ENCODE peak calls at places on chromosomes 13 and 19, in six cellular contexts. One of them, this sample, is unnamed.

GRCh38 chr19:58361900-58362271 is 665 bp downstream of the ZNF497 start:
- DNase-seq in fibroblast of lung: no peak
- DNase-seq in NT2/D1: peak
- DNase-seq in mucosa of descending colon: no peak
- DNase-seq in cardiac fibroblast: no peak
- DNase-seq in heart right ventricle: peak
- DNase-seq in this sample: no peak

GRCh38 chr13:97491452-97491851 is 57.5 kb downstream of the RAP2A start:
- DNase-seq in mucosa of descending colon: no peak
- DNase-seq in heart right ventricle: no peak
- DNase-seq in cardiac fibroblast: no peak
- DNase-seq in fibroblast of lung: no peak
- DNase-seq in NT2/D1: no peak
- DNase-seq in this sample: no peak

GRCh38 chr19:2723747-2724146 is 2.6 kb upstream of the DIRAS1 start:
- DNase-seq in mucosa of descending colon: no peak
- DNase-seq in fibroblast of lung: no peak
- DNase-seq in cardiac fibroblast: no peak
- DNase-seq in heart right ventricle: no peak
- DNase-seq in NT2/D1: no peak
- DNase-seq in this sample: no peak

GRCh38 chr19:2841858-2842574 is 741 bp downstream of the ZNF555 start:
- DNase-seq in mucosa of descending colon: peak
- DNase-seq in heart right ventricle: no peak
- DNase-seq in cardiac fibroblast: no peak
- DNase-seq in fibroblast of lung: no peak
- DNase-seq in NT2/D1: no peak
- DNase-seq in this sample: no peak

GRCh38 chr13:76992548-76993001 is 694 bp downstream of the CLN5 start:
- DNase-seq in fibroblast of lung: peak
- DNase-seq in NT2/D1: no peak
- DNase-seq in cardiac fibroblast: peak
- DNase-seq in mucosa of descending colon: peak
- DNase-seq in heart right ventricle: peak
- DNase-seq in this sample: no peak

GRCh38 chr19:3655402-3656072 is 28.9 kb upstream of the CACTIN start:
- DNase-seq in NT2/D1: no peak
- DNase-seq in heart right ventricle: no peak
- DNase-seq in cardiac fibroblast: peak
- DNase-seq in mucosa of descending colon: no peak
- DNase-seq in fibroblast of lung: peak
- DNase-seq in this sample: peak

GRCh38 chr13:104796581-104796980 is 1730.4 kb upstream of the SLC10A2 start:
- DNase-seq in mucosa of descending colon: no peak
- DNase-seq in heart right ventricle: no peak
- DNase-seq in fibroblast of lung: peak
- DNase-seq in NT2/D1: no peak
- DNase-seq in cardiac fibroblast: peak
- DNase-seq in this sample: no peak

GRCh38 chr13:112587359-112587766 is 590 bp downstream of the TUBGCP3 start:
- DNase-seq in mucosa of descending colon: peak
- DNase-seq in fibroblast of lung: peak
- DNase-seq in NT2/D1: peak
- DNase-seq in heart right ventricle: peak
- DNase-seq in cardiac fibroblast: peak
- DNase-seq in this sample: peak

GRCh38 chr13:106804996-106805395 is 237.1 kb upstream of the ARGLU1 start:
- DNase-seq in heart right ventricle: no peak
- DNase-seq in NT2/D1: no peak
- DNase-seq in cardiac fibroblast: no peak
- DNase-seq in fibroblast of lung: no peak
- DNase-seq in mucosa of descending colon: no peak
- DNase-seq in this sample: no peak

GRCh38 chr13:37109080-37109678 is 3.7 kb upstream of the CSNK1A1L start:
- DNase-seq in fibroblast of lung: peak
- DNase-seq in mucosa of descending colon: peak
- DNase-seq in heart right ventricle: peak
- DNase-seq in cardiac fibroblast: peak
- DNase-seq in NT2/D1: no peak
- DNase-seq in this sample: no peak

GRCh38 chr13:47457631-47458030 is 543.4 kb downstream of the SUCLA2 start:
- DNase-seq in fibroblast of lung: peak
- DNase-seq in heart right ventricle: no peak
- DNase-seq in NT2/D1: no peak
- DNase-seq in cardiac fibroblast: peak
- DNase-seq in mucosa of descending colon: no peak
- DNase-seq in this sample: peak

GRCh38 chr19:9586764-9587163 is 2.5 kb upstream of the ZNF121 start:
- DNase-seq in cardiac fibroblast: peak
- DNase-seq in NT2/D1: peak
- DNase-seq in mucosa of descending colon: peak
- DNase-seq in fibroblast of lung: peak
- DNase-seq in heart right ventricle: peak
- DNase-seq in this sample: no peak

GRCh38 chr13:76886005-76886291 is 257 bp downstream of the KCTD12 start:
- DNase-seq in heart right ventricle: no peak
- DNase-seq in mucosa of descending colon: no peak
- DNase-seq in NT2/D1: no peak
- DNase-seq in fibroblast of lung: no peak
- DNase-seq in cardiac fibroblast: no peak
- DNase-seq in this sample: no peak

GRCh38 chr13:30873519-30873918 is 32.6 kb upstream of the MEDAG start:
- DNase-seq in heart right ventricle: no peak
- DNase-seq in cardiac fibroblast: no peak
- DNase-seq in mucosa of descending colon: no peak
- DNase-seq in fibroblast of lung: peak
- DNase-seq in NT2/D1: no peak
- DNase-seq in this sample: no peak

GRCh38 chr13:27770809-27771208 is 21.5 kb upstream of the GSX1 start:
- DNase-seq in NT2/D1: no peak
- DNase-seq in cardiac fibroblast: peak
- DNase-seq in heart right ventricle: no peak
- DNase-seq in fibroblast of lung: no peak
- DNase-seq in mucosa of descending colon: peak
- DNase-seq in this sample: no peak

GRCh38 chr19:5623397-5624153 is 692 bp downstream of the SAFB start:
- DNase-seq in cardiac fibroblast: no peak
- DNase-seq in fibroblast of lung: no peak
- DNase-seq in heart right ventricle: peak
- DNase-seq in NT2/D1: no peak
- DNase-seq in mucosa of descending colon: peak
- DNase-seq in this sample: no peak

GRCh38 chr13:114143806-114144605 is 11.6 kb upstream of the RASA3 start:
- DNase-seq in NT2/D1: no peak
- DNase-seq in heart right ventricle: no peak
- DNase-seq in fibroblast of lung: no peak
- DNase-seq in mucosa of descending colon: no peak
- DNase-seq in cardiac fibroblast: no peak
- DNase-seq in this sample: no peak

GRCh38 chr19:19654441-19654840 is 9.0 kb downstream of the ATP13A1 start:
- DNase-seq in mucosa of descending colon: no peak
- DNase-seq in heart right ventricle: no peak
- DNase-seq in fibroblast of lung: no peak
- DNase-seq in NT2/D1: no peak
- DNase-seq in cardiac fibroblast: no peak
- DNase-seq in this sample: no peak

GRCh38 chr19:14375582-14376291 is 5.5 kb upstream of the ADGRE5 start:
- DNase-seq in fibroblast of lung: no peak
- DNase-seq in cardiac fibroblast: peak
- DNase-seq in heart right ventricle: peak
- DNase-seq in mucosa of descending colon: no peak
- DNase-seq in NT2/D1: no peak
- DNase-seq in this sample: no peak

GRCh38 chr13:67230774-67231480 is 791 bp upstream of the PCDH9 start:
- DNase-seq in heart right ventricle: peak
- DNase-seq in mucosa of descending colon: peak
- DNase-seq in fibroblast of lung: peak
- DNase-seq in NT2/D1: peak
- DNase-seq in cardiac fibroblast: peak
- DNase-seq in this sample: no peak

GRCh38 chr19:38839816-38840582 is 8.4 kb upstream of the ECH1 start:
- DNase-seq in NT2/D1: no peak
- DNase-seq in mucosa of descending colon: no peak
- DNase-seq in fibroblast of lung: peak
- DNase-seq in cardiac fibroblast: no peak
- DNase-seq in heart right ventricle: no peak
- DNase-seq in this sample: no peak

GRCh38 chr19:4714016-4714415 is 9.6 kb downstream of the DPP9 start:
- DNase-seq in fibroblast of lung: no peak
- DNase-seq in NT2/D1: no peak
- DNase-seq in cardiac fibroblast: no peak
- DNase-seq in mucosa of descending colon: no peak
- DNase-seq in heart right ventricle: no peak
- DNase-seq in this sample: no peak

GRCh38 chr13:57557979-57558529 is 73.5 kb upstream of the PCDH17 start:
- DNase-seq in heart right ventricle: no peak
- DNase-seq in mucosa of descending colon: no peak
- DNase-seq in cardiac fibroblast: peak
- DNase-seq in fibroblast of lung: peak
- DNase-seq in NT2/D1: peak
- DNase-seq in this sample: no peak

GRCh38 chr13:112685856-112686255 is 4.0 kb upstream of the ATP11A start:
- DNase-seq in heart right ventricle: no peak
- DNase-seq in NT2/D1: no peak
- DNase-seq in fibroblast of lung: no peak
- DNase-seq in mucosa of descending colon: no peak
- DNase-seq in cardiac fibroblast: no peak
- DNase-seq in this sample: no peak

GRCh38 chr13:85665286-85665685 is 133.9 kb downstream of the SLITRK6 start:
- DNase-seq in mucosa of descending colon: no peak
- DNase-seq in cardiac fibroblast: peak
- DNase-seq in NT2/D1: no peak
- DNase-seq in heart right ventricle: no peak
- DNase-seq in fibroblast of lung: peak
- DNase-seq in this sample: no peak

GRCh38 chr19:4088975-4089374 is 22.3 kb upstream of the ZBTB7A start:
- DNase-seq in mucosa of descending colon: no peak
- DNase-seq in NT2/D1: no peak
- DNase-seq in cardiac fibroblast: no peak
- DNase-seq in fibroblast of lung: no peak
- DNase-seq in heart right ventricle: no peak
- DNase-seq in this sample: no peak

GRCh38 chr19:55544014-55544413 is 1.3 kb downstream of the SBK3 start:
- DNase-seq in cardiac fibroblast: no peak
- DNase-seq in mucosa of descending colon: no peak
- DNase-seq in fibroblast of lung: no peak
- DNase-seq in heart right ventricle: no peak
- DNase-seq in NT2/D1: no peak
- DNase-seq in this sample: no peak

GRCh38 chr13:59464926-59465325 is 698.8 kb downstream of the DIAPH3 start:
- DNase-seq in mucosa of descending colon: no peak
- DNase-seq in heart right ventricle: no peak
- DNase-seq in NT2/D1: no peak
- DNase-seq in fibroblast of lung: no peak
- DNase-seq in cardiac fibroblast: no peak
- DNase-seq in this sample: no peak
- H3K4me3 ChIP-seq in mucosa of descending colon: no peak
- H3K4me3 ChIP-seq in heart right ventricle: no peak
- H3K4me3 ChIP-seq in NT2/D1: no peak
- H3K4me3 ChIP-seq in fibroblast of lung: no peak
- H3K4me3 ChIP-seq in cardiac fibroblast: no peak
- H3K4me3 ChIP-seq in this sample: no peak

GRCh38 chr19:42360787-42361544 is 29.1 kb downstream of the CNFN start:
- DNase-seq in NT2/D1: peak
- DNase-seq in cardiac fibroblast: no peak
- DNase-seq in mucosa of descending colon: no peak
- DNase-seq in fibroblast of lung: peak
- DNase-seq in heart right ventricle: no peak
- DNase-seq in this sample: no peak
- H3K4me3 ChIP-seq in NT2/D1: no peak
- H3K4me3 ChIP-seq in cardiac fibroblast: no peak
- H3K4me3 ChIP-seq in mucosa of descending colon: no peak
- H3K4me3 ChIP-seq in fibroblast of lung: no peak
- H3K4me3 ChIP-seq in heart right ventricle: no peak
- H3K4me3 ChIP-seq in this sample: no peak

DNA sequence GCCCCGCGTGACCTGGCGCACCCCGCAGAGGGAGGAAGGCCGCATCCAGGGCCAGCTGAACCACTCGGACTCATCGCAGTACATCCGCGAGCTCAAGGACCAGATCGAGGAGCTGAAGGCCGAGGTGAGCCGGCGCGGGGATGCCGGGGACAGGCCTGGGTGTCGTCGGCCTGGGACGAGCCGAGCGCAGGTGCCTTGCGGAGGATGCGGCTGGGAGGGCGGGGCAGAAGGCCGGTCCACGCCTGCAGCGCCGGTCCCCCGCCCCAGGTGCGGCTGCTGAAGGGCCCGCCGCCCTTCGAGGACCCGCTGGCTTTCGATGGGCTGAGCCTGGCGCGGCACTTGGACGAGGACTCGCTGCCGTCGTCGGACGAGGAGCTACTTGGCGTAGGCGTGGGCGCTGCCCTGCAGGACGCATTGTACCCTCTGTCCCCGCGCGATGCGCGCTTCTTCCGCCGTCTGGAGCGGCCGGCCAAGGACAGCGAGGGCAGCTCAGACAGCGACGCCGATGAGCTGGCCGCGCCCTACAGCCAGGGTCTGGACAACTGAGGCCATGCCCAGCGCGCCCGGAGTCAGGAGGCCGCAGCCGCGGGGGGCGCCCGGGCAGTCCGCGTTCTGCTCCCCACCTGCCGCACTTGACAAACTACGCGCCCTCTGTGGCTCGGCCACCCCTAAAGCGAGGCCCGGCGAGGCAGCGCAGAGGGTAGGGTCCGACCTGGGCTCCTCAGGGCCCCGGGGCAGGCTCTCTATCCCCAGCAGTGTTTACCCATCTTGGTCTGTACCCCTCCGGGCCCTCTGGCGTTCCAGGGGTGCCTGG is 10.8 kb downstream of the PRR36 start:
- DNase-seq in cardiac fibroblast: no peak
- DNase-seq in NT2/D1: no peak
- DNase-seq in mucosa of descending colon: no peak
- DNase-seq in fibroblast of lung: no peak
- DNase-seq in heart right ventricle: no peak
- DNase-seq in this sample: no peak
- H3K4me3 ChIP-seq in cardiac fibroblast: no peak
- H3K4me3 ChIP-seq in NT2/D1: no peak
- H3K4me3 ChIP-seq in mucosa of descending colon: no peak
- H3K4me3 ChIP-seq in fibroblast of lung: no peak
- H3K4me3 ChIP-seq in heart right ventricle: no peak
- H3K4me3 ChIP-seq in this sample: no peak

DNA sequence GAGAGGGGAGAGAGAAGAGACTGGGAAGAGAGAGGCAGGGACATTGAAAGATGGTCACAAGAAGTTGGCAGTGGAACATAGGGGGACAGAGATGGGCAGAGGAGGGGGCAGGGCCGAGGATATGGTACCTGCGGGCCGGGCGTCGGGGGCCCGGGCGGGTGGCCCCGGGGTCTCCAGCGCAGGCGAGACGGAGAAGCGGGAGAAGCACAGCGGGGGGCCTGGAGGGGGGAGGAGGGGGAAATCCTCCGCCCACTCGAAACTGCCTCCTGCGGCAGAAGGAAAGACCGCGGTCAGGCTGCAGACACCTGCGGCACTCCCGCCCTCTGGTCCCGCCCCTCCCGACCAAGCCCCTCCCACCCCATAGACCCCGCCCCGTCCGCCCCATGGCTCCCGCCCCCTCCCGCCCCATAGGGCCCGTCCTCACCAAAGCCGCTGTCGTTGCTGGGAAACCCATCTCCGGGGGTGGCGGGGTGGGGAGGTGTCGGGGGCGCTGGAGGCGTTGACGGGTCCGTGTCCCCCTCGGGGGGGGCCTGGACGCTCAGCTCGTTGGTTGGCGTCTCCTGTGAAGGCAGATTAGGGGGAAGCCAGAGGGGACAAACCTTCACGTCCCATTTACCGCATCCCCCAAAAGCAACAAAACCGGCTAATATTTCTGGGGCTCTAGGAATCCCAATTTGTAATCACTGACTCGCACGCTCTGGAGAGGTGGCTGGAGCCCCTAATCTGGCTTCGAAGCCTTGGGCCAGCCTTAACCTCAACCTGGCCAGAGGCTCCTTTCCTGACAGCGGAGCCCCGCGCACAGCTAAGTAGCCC is 20.4 kb downstream of the LMTK3 start:
- DNase-seq in fibroblast of lung: no peak
- DNase-seq in mucosa of descending colon: peak
- DNase-seq in cardiac fibroblast: no peak
- DNase-seq in NT2/D1: no peak
- DNase-seq in heart right ventricle: no peak
- DNase-seq in this sample: no peak
- H3K4me3 ChIP-seq in fibroblast of lung: no peak
- H3K4me3 ChIP-seq in mucosa of descending colon: no peak
- H3K4me3 ChIP-seq in cardiac fibroblast: no peak
- H3K4me3 ChIP-seq in NT2/D1: peak
- H3K4me3 ChIP-seq in heart right ventricle: no peak
- H3K4me3 ChIP-seq in this sample: no peak